ENCODE peak calls at places on chromosomes 5 and 9, in ten cellular contexts. U is EH; N is activated T-cell treated with anti-CD3 and anti-CD28 coated beads for 1 hour; V is RWPE1; L is CD8-positive, alpha-beta memory T cell; J is activated T-helper 1 cell treated with Interleukin-2 at 50 U/mL for 16 hours; Q is PC-3; F is activated CD4-positive, CD25-positive, alpha-beta regulatory T cell treated with anti-CD3 and anti-CD28 coated beads, Interleukin-2, amount 50 U/mL, for 16 hours; H is adipocyte; K is NCI-H1092. Z is an unnamed sample.

GRCh38 chr5:159435855-159436254 is 105.6 kb upstream of the IL12B start:
- DNase-seq in Q (no peak), L (no peak), F (no peak), V (no peak), N (no peak), H (no peak), U (no peak), K (no peak), J (no peak), Z (no peak)

GRCh38 chr9:113999256-114000062 is 78.6 kb downstream of the AMBP start:
- DNase-seq in L (no peak), J (no peak), V (no peak), F (no peak), H (no peak), K (no peak), Q (no peak), N (no peak), U (no peak), Z (no peak)

GRCh38 chr5:55278778-55279177 is 28.7 kb downstream of the DHX29 start:
- DNase-seq in H (peak), J (no peak), F (no peak), L (no peak), N (no peak), U (peak), K (no peak), V (peak), Q (peak), Z (no peak)

GRCh38 chr9:135476981-135477380 is 2.6 kb upstream of the PPP1R26 start:
- DNase-seq in L (no peak), V (peak), H (peak), J (no peak), N (no peak), F (no peak), K (no peak), Q (no peak), U (peak), Z (no peak)

GRCh38 chr9:130927995-130928900 is 10.8 kb downstream of the FIBCD1 start:
- DNase-seq in H (peak), F (no peak), V (peak), Q (peak), K (peak), N (no peak), J (no peak), L (no peak), U (peak), Z (no peak)

GRCh38 chr9:98240475-98240874 is 15.0 kb downstream of the TBC1D2 start:
- DNase-seq in H (no peak), Q (no peak), F (no peak), U (no peak), N (no peak), K (no peak), L (no peak), J (no peak), V (no peak), Z (no peak)

GRCh38 chr5:138752951-138753793 is at the start of gene CTNNA1:
- DNase-seq in V (peak), L (peak), U (peak), J (peak), N (peak), K (no peak), Q (peak), F (peak), H (peak), Z (peak)

GRCh38 chr9:8734760-8735159 is 935.2 kb upstream of the DMAC1 start:
- DNase-seq in L (no peak), F (no peak), N (no peak), U (no peak), H (no peak), J (no peak), K (no peak), Q (no peak), V (no peak), Z (no peak)

GRCh38 chr5:77560677-77561263 is 68.7 kb upstream of the WDR41 start:
- DNase-seq in H (peak), Q (peak), U (peak), J (no peak), K (peak), L (no peak), N (no peak), V (peak), F (no peak), Z (peak)

GRCh38 chr9:18658764-18659705 is 185.1 kb downstream of the ADAMTSL1 start:
- DNase-seq in U (peak), N (no peak), K (no peak), Q (peak), F (no peak), V (peak), H (peak), J (no peak), L (no peak), Z (no peak)

GRCh38 chr5:55691265-55692105 is 20.6 kb downstream of the SLC38A9 start:
- DNase-seq in N (no peak), V (peak), K (peak), F (no peak), J (no peak), U (peak), H (peak), Q (peak), L (no peak), Z (peak)

GRCh38 chr5:775960-776861 is 8.3 kb downstream of the ZDHHC11B start:
- DNase-seq in K (no peak), F (no peak), N (no peak), U (no peak), L (no peak), Q (no peak), J (no peak), H (no peak), V (no peak), Z (no peak)

GRCh38 chr5:172901012-172901780 is 58.0 kb upstream of the RPL26L1 start:
- DNase-seq in F (no peak), N (no peak), H (peak), U (peak), J (no peak), Q (no peak), V (no peak), K (no peak), L (no peak), Z (no peak)

GRCh38 chr9:121156263-121156731 is 45.4 kb downstream of the RAB14 start:
- DNase-seq in K (no peak), V (peak), N (no peak), U (peak), J (no peak), Q (peak), H (peak), F (no peak), L (no peak), Z (no peak)

GRCh38 chr9:89674667-89675402 is 70.0 kb downstream of the GADD45G start:
- DNase-seq in F (no peak), U (no peak), H (no peak), L (no peak), V (no peak), K (peak), J (no peak), Q (no peak), N (no peak), Z (peak)

GRCh38 chr9:32723801-32724200 is 59.5 kb upstream of the TMEM215 start:
- DNase-seq in N (no peak), K (no peak), F (no peak), H (no peak), L (no peak), V (no peak), Q (no peak), U (no peak), J (no peak), Z (no peak)

GRCh38 chr5:137872476-137872875 is 4.8 kb downstream of the MYOT start:
- DNase-seq in U (no peak), H (no peak), F (no peak), L (no peak), Q (no peak), V (no peak), N (no peak), J (no peak), K (no peak), Z (no peak)

GRCh38 chr5:17340816-17341215 is 123.4 kb downstream of the BASP1 start:
- DNase-seq in J (no peak), H (peak), N (no peak), L (no peak), V (no peak), F (no peak), K (no peak), U (peak), Q (no peak), Z (no peak)

GRCh38 chr9:114366334-114367128 is 21.3 kb downstream of the AKNA start:
- DNase-seq in Q (peak), F (no peak), L (no peak), U (peak), V (peak), H (peak), K (no peak), N (no peak), J (no peak), Z (no peak)

GRCh38 chr5:125317546-125317995 is 571.1 kb upstream of the ZNF608 start:
- DNase-seq in N (no peak), H (no peak), Q (no peak), U (no peak), K (peak), L (no peak), J (no peak), F (no peak), V (no peak), Z (peak)

GRCh38 chr5:110354896-110355295 is 371.6 kb downstream of the TMEM232 start:
- DNase-seq in J (no peak), F (no peak), U (no peak), K (peak), N (no peak), Q (no peak), L (no peak), H (no peak), V (no peak), Z (no peak)

GRCh38 chr5:107376546-107377276 is 294.0 kb downstream of the EFNA5 start:
- DNase-seq in J (no peak), V (no peak), K (no peak), Q (no peak), H (no peak), F (no peak), U (peak), N (no peak), L (no peak), Z (no peak)

GRCh38 chr9:1100945-1101344 is 50.8 kb downstream of the DMRT2 start:
- DNase-seq in L (no peak), K (no peak), N (no peak), J (no peak), F (no peak), V (no peak), U (peak), H (peak), Q (peak), Z (no peak)

GRCh38 chr5:122844916-122845252 is 529 bp upstream of the SNX24 start:
- DNase-seq in K (no peak), V (no peak), J (no peak), L (no peak), Q (no peak), N (no peak), U (no peak), H (no peak), F (no peak), Z (no peak)

GRCh38 chr5:96658272-96658671 is 3.9 kb upstream of the CAST start:
- DNase-seq in Q (peak), L (no peak), H (no peak), F (no peak), J (no peak), K (no peak), V (no peak), U (no peak), N (no peak), Z (no peak)